ENCODE peak calls at places on chromosomes 7 and 10, in five cellular contexts. W is HepG2, F is tibial nerve, D is A549, J is ovary. K is an unnamed sample.

GRCh38 chr7:106329408-106329807 is 44.6 kb upstream of the NAMPT start:
- DNase-seq in D (no peak), W (no peak), J (no peak), F (no peak), K (no peak)

GRCh38 chr10:14048930-14049613 is 281.7 kb downstream of the FRMD4A start:
- DNase-seq in D (peak; percentile 20), J (no peak), F (no peak), W (no peak), K (no peak)

GRCh38 chr7:105688617-105689016 is 107.3 kb upstream of the EFCAB10 start:
- DNase-seq in J (no peak), W (no peak), D (no peak), F (no peak), K (no peak)

GRCh38 chr10:33302188-33302829 is 32.2 kb downstream of the NRP1 start:
- DNase-seq in W (no peak), D (no peak), J (no peak), F (no peak), K (no peak)

GRCh38 chr7:117053407-117053806 is 100.1 kb downstream of the ST7 start:
- DNase-seq in W (no peak), D (no peak), J (no peak), F (no peak), K (no peak)

GRCh38 chr10:131781791-131782190 is 119.0 kb upstream of the PPP2R2D start:
- DNase-seq in F (no peak), W (no peak), D (no peak), J (no peak), K (no peak)

GRCh38 chr7:37211097-37211496 is 237.6 kb downstream of the ELMO1 start:
- DNase-seq in W (no peak), F (peak; percentile 53), J (peak; percentile 69), D (no peak), K (peak; percentile 89)

GRCh38 chr7:37318541-37318940 is 130.1 kb downstream of the ELMO1 start:
- DNase-seq in F (no peak), J (no peak), D (no peak), W (no peak), K (no peak)

GRCh38 chr7:771241-772004 is 44.3 kb upstream of the PRKAR1B start:
- DNase-seq in J (peak; percentile 91), F (peak; percentile 40), W (no peak), D (no peak), K (peak; percentile 94)

GRCh38 chr10:76397957-76398665 is 966.7 kb downstream of the LRMDA start:
- DNase-seq in D (no peak), J (no peak), F (no peak), W (no peak), K (no peak)

DNA sequence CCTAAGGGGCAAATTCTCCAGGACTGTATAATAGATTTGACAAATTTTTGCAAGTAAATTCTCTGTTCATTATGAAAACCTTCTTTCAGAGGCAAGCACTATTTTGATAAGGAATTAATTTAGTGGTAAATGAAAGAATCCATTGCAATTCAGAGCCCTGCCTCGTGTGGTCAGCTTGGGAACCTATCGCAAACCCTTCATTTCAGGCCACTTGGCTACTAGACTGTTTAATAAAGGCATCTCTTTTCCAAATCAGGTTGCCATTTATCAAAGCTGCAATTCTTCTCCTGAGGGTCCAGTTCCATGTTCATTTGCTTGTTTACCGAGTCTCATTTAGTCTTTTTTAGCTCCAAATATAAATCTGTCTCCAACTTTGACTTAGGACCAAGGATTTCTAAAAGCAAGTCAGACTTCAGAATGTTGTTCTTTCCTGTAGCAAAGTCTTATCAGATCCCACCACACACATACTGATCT is 28.4 kb downstream of the PPP1R3C start:
- DNase-seq in D (no peak), W (no peak), J (no peak), F (no peak), K (no peak)
- H3K4me3 ChIP-seq in D (no peak overlapping the region), W (no peak overlapping the region), J (no peak overlapping the region), F (no peak overlapping the region), K (no peak overlapping the region)

GRCh38 chr7:82036146-82036886 is 266.5 kb upstream of the HGF start:
- DNase-seq in F (no peak), J (no peak), W (no peak), D (no peak), K (no peak)

GRCh38 chr7:82044497-82045080 is 274.7 kb upstream of the HGF start:
- DNase-seq in D (peak; percentile 66), W (peak; percentile 21), F (no peak), J (peak; percentile 48), K (no peak)

DNA sequence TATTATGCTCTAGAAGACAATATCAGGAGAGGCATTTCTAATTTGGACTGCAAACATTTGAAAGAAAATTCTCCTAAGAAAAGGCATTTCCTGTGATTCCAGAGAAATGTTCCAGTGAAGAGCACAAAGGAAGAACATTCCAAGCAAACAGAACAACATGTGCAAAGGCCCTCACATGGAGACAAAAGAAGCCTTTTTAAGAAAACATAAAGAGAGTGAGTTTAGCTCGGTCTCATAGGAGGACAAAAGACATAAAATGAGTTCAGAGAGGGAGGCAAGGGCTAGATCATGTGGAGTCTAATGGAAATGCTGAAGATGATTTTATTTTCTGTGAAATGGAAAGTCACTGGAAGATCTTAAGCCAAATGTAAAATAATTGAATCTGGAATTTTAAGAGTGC is 269.8 kb upstream of the HGF start:
- DNase-seq in F (no peak), D (no peak), J (no peak), W (no peak), K (no peak)
- H3K4me1 ChIP-seq in F (peaks cover 1% of the 10 kb centered on the region), D (peaks cover 8% of the 10 kb centered on the region), J (no peaks in the 10 kb centered on the region), W (no peaks in the 10 kb centered on the region), K (no peaks in the 10 kb centered on the region)

DNA sequence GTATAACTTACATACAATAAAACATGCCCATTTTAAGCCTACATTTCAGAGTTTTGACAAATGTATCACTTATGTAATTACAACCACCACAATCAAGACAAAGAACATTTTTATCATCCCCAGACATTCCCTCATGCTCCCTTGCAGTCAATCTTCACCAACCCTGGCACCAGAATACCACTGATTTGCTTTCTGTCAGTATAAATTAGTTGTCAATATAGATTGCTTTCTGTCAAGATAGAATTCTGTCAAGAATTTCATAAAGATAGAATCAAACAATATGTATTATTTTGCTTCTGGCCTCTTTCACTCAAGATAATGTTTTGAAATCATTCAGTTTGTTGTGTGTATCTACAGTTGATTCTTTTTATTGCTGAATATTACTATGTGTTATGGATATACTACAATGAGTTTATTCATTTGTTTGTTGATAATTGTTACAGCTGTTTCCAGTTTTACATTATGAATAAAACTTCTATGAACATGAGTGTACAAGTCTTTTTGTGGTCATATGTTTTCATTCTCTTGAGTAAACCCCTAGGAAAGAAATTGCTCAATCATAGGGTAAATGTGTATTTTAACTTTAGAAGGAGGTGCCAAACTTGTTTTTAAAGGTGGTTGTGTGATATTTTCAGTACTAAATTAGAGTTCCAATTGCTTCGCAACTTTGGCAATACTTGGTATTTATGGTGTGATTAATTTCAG is 56.9 kb downstream of the IFIT5 start:
- DNase-seq in W (no peak), F (no peak), D (no peak), J (no peak), K (no peak)
- TF ChIP-seq EP300 in W (no peak), F (no peak), D (no peak), J (no peak), K (no peak)

GRCh38 chr7:27107901-27108381 is 5.5 kb upstream of the HOXA2 start:
- DNase-seq in F (no peak), J (no peak), D (no peak), W (no peak), K (no peak)

GRCh38 chr7:27106181-27106905 is 3.9 kb upstream of the HOXA2 start:
- DNase-seq in W (no peak), D (no peak), F (no peak), J (no peak), K (no peak)

GRCh38 chr7:27108390-27109127 is 6.1 kb upstream of the HOXA2 start:
- DNase-seq in J (no peak), F (no peak), D (no peak), W (no peak), K (no peak)

GRCh38 chr7:27106906-27107250 is 4.4 kb upstream of the HOXA2 start:
- DNase-seq in J (no peak), W (no peak), F (no peak), D (no peak), K (no peak)

GRCh38 chr7:27107391-27107900 is 5.0 kb upstream of the HOXA2 start:
- DNase-seq in J (no peak), D (no peak), W (no peak), F (no peak), K (no peak)
- H3K4me3 ChIP-seq in J (peak overlapping the region; percentile 12), D (no peak overlapping the region), W (no peak overlapping the region), F (no peak overlapping the region), K (peak overlapping the region; percentile 66)

DNA sequence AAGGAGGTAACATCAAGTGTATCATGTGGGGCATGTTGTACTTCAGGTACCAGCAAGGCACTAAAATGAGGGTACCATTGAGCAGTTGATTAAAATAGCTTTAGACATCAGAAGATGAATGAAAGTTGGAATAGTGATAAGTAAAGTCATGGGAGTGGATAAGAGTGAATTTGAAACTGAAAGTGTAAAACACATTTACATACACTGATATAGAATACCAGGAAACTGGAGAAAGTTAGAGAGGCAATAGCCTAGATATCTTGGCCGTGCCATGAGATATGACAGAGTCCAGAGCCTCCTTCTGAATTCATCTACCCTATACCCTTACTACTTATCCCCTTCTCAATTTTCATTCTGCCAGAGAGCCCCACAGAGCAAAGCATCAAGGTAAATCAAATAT is 76.6 kb downstream of the GRM3 start:
- DNase-seq in W (no peak), D (no peak), F (no peak), J (no peak), K (no peak)
- H3K4me1 ChIP-seq in W (no peaks in the 10 kb centered on the region), D (no peaks in the 10 kb centered on the region), F (no peaks in the 10 kb centered on the region), J (no peaks in the 10 kb centered on the region), K (no peaks in the 10 kb centered on the region)

DNA sequence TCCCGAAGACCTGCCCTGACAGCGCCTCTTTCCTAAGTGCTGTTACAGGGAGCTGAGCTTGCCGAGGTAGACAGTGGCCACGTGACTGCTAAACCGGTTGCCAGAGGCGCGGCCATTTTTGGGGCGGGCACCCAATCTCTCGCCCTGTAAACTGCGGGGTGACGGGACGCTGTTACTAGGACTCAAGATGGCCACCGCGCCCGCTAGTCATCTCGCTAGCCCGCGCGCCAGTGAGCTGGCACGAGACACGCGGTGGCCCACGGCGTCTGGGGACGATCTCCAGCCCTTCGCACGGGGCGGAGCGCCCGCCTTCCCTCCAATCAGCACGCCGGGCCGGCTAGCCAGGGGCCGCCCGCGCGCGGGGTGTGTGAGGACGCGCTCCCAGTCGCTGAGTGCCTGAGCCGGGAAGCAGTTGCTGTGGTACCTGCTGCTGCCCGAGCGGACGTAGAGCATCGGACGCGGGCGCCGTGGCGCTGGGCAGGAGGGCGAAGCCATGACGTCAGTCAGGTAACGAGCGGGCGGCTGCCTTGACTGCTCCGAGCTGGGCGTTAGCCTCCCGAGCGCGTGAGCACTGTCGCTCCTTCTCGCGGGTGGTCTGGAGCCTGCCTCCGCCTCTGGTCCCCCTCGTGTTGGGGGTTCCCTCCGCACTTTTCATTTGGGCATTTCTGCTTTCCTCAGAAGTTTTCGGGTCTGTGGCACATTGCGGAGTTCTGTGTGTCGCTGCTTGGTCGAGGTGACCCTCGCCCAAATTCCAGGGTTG is 25.5 kb downstream of the ADK start:
- DNase-seq in D (peak; percentile 97), W (peak; percentile 92), J (peak; percentile 89), F (peak; percentile 92), K (peak; percentile 98)
- TF ChIP-seq EP300 in D (no peak), W (peak; percentile 26), J (no peak), F (peak; percentile 54), K (no peak)

GRCh38 chr10:103822795-103823194 is 32.6 kb downstream of the SH3PXD2A start:
- DNase-seq in J (no peak), D (no peak), W (no peak), F (no peak), K (no peak)

GRCh38 chr10:103820101-103821062 is 35.0 kb downstream of the SH3PXD2A start:
- DNase-seq in D (no peak), F (peak; percentile 57), W (no peak), J (peak; percentile 80), K (no peak)

GRCh38 chr10:103824281-103824680 is 31.1 kb downstream of the SH3PXD2A start:
- DNase-seq in J (no peak), F (no peak), D (no peak), W (no peak), K (no peak)

GRCh38 chr10:103822052-103822716 is 33.2 kb downstream of the SH3PXD2A start:
- DNase-seq in F (no peak), J (no peak), W (no peak), D (no peak), K (no peak)

GRCh38 chr10:103823706-103824272 is 31.6 kb downstream of the SH3PXD2A start:
- DNase-seq in D (no peak), W (no peak), F (no peak), J (no peak), K (no peak)
- H3K4me3 ChIP-seq in D (no peak overlapping the region), W (no peak overlapping the region), F (no peak overlapping the region), J (no peak overlapping the region), K (no peak overlapping the region)

K was measured in esophagus muscularis mucosa.